ENCODE peak calls at places on chromosome 15, in ten cellular contexts. S is body of pancreas, L is breast epithelium, R is transverse colon, Q is uterus, N is NB4, X is HepG2, J is GM12878, F is ovary, C is right lobe of liver. I is an unnamed sample.

GRCh38 chr15:97521894-97522293 is 438.6 kb upstream of the ARRDC4 start:
- DNase-seq in S (peak), L (no peak), R (no peak), Q (no peak), N (peak), X (no peak), J (no peak), F (no peak), C (no peak), I (no peak)

GRCh38 chr15:41822957-41823356 is 4.9 kb upstream of the JMJD7 start:
- DNase-seq in S (no peak), L (no peak), R (no peak), Q (no peak), N (no peak), X (no peak), J (no peak), F (no peak), C (no peak), I (no peak)

GRCh38 chr15:69313437-69314000 is 14.8 kb downstream of the PAQR5 start:
- DNase-seq in S (no peak), L (no peak), R (no peak), Q (no peak), N (no peak), X (no peak), J (no peak), F (no peak), C (no peak), I (no peak)

GRCh38 chr15:58628206-58629057 is 121.1 kb downstream of the ADAM10 start:
- DNase-seq in S (no peak), L (no peak), R (no peak), Q (no peak), N (peak), X (no peak), J (peak), F (no peak), C (no peak), I (no peak)

GRCh38 chr15:61069369-61070075 is 159.6 kb downstream of the RORA start:
- DNase-seq in S (no peak), L (no peak), R (no peak), Q (no peak), N (no peak), X (no peak), J (no peak), F (no peak), C (no peak), I (no peak)

GRCh38 chr15:82768414-82769081 is 37.3 kb downstream of the FSD2 start:
- DNase-seq in S (no peak), L (no peak), R (no peak), Q (no peak), N (no peak), X (no peak), J (no peak), F (no peak), C (no peak), I (no peak)

GRCh38 chr15:90871716-90872480 is 3.5 kb downstream of the FURIN start:
- DNase-seq in S (no peak), L (no peak), R (peak), Q (peak), N (peak), X (no peak), J (no peak), F (peak), C (no peak), I (peak)

GRCh38 chr15:39789736-39790135 is 7.1 kb upstream of the FSIP1 start:
- DNase-seq in S (no peak), L (no peak), R (no peak), Q (no peak), N (peak), X (no peak), J (no peak), F (no peak), C (no peak), I (no peak)

GRCh38 chr15:101651753-101652097 is 456 bp downstream of the TM2D3 start:
- DNase-seq in S (no peak), L (no peak), R (no peak), Q (peak), N (no peak), X (peak), J (no peak), F (no peak), C (no peak), I (no peak)

GRCh38 chr15:30990451-30991300 is 752 bp downstream of the MTMR10 start:
- DNase-seq in S (no peak), L (no peak), R (peak), Q (no peak), N (peak), X (peak), J (no peak), F (no peak), C (no peak), I (no peak)

GRCh38 chr15:63019539-63020109 is 22.9 kb upstream of the TPM1 start:
- DNase-seq in S (peak), L (peak), R (no peak), Q (peak), N (no peak), X (peak), J (no peak), F (no peak), C (peak), I (peak)

GRCh38 chr15:27872355-27872754 is 226.8 kb downstream of the OCA2 start:
- DNase-seq in S (no peak), L (no peak), R (no peak), Q (no peak), N (no peak), X (no peak), J (no peak), F (no peak), C (no peak), I (no peak)

GRCh38 chr15:74318376-74319137 is 48.9 kb downstream of the CYP11A1 start:
- DNase-seq in S (no peak), L (no peak), R (no peak), Q (peak), N (peak), X (no peak), J (no peak), F (no peak), C (no peak), I (no peak)

GRCh38 chr15:75107905-75108838 is 84.8 kb downstream of the PPCDC start:
- DNase-seq in S (no peak), L (no peak), R (peak), Q (no peak), N (peak), X (peak), J (peak), F (no peak), C (peak), I (no peak)

GRCh38 chr15:40310001-40310959 is 2.5 kb upstream of the PLCB2 start:
- DNase-seq in S (peak), L (no peak), R (peak), Q (no peak), N (peak), X (peak), J (peak), F (no peak), C (peak), I (peak)

GRCh38 chr15:36472672-36473071 is 106.8 kb upstream of the CDIN1 start:
- DNase-seq in S (no peak), L (no peak), R (no peak), Q (no peak), N (peak), X (no peak), J (no peak), F (no peak), C (no peak), I (no peak)

GRCh38 chr15:85750319-85750806 is 44.4 kb downstream of the KLHL25 start:
- DNase-seq in S (peak), L (peak), R (peak), Q (peak), N (peak), X (no peak), J (no peak), F (peak), C (no peak), I (peak)

GRCh38 chr15:82647835-82648256 is 683 bp upstream of the CPEB1 start:
- DNase-seq in S (peak), L (no peak), R (peak), Q (peak), N (no peak), X (no peak), J (no peak), F (no peak), C (no peak), I (peak)

GRCh38 chr15:78243491-78243941 is 9.2 kb upstream of the ACSBG1 start:
- DNase-seq in S (peak), L (no peak), R (peak), Q (no peak), N (no peak), X (no peak), J (no peak), F (peak), C (peak), I (peak)

GRCh38 chr15:66644000-66644787 is 57.8 kb upstream of the SMAD6 start:
- DNase-seq in S (no peak), L (no peak), R (no peak), Q (no peak), N (no peak), X (peak), J (no peak), F (no peak), C (no peak), I (no peak)

GRCh38 chr15:73753250-73754130 is at the start of gene INSYN1:
- DNase-seq in S (peak), L (no peak), R (peak), Q (no peak), N (no peak), X (no peak), J (no peak), F (peak), C (peak), I (peak)

GRCh38 chr15:40093224-40093842 is 15.3 kb downstream of the BMF start:
- DNase-seq in S (no peak), L (no peak), R (no peak), Q (peak), N (no peak), X (no peak), J (no peak), F (no peak), C (no peak), I (no peak)

GRCh38 chr15:68389041-68389930 is 42.7 kb downstream of the ITGA11 start:
- DNase-seq in S (peak), L (peak), R (no peak), Q (peak), N (peak), X (no peak), J (no peak), F (peak), C (no peak), I (no peak)

GRCh38 chr15:75676688-75677475 is 29.2 kb downstream of the SNX33 start:
- DNase-seq in S (no peak), L (no peak), R (no peak), Q (no peak), N (no peak), X (no peak), J (no peak), F (peak), C (no peak), I (no peak)

GRCh38 chr15:78420766-78421165 is 17.2 kb upstream of the IREB2 start:
- DNase-seq in S (no peak), L (no peak), R (no peak), Q (no peak), N (no peak), X (no peak), J (no peak), F (no peak), C (no peak), I (no peak)

GRCh38 chr15:58361291-58361759 is 70.5 kb upstream of the LIPC start:
- DNase-seq in S (no peak), L (no peak), R (no peak), Q (no peak), N (peak), X (no peak), J (no peak), F (no peak), C (no peak), I (no peak)

GRCh38 chr15:49415638-49416037 is 7.4 kb upstream of the FGF7 start:
- DNase-seq in S (no peak), L (no peak), R (no peak), Q (no peak), N (no peak), X (no peak), J (no peak), F (no peak), C (no peak), I (no peak)

GRCh38 chr15:58566029-58566428 is 134.2 kb downstream of the LIPC start:
- DNase-seq in S (no peak), L (no peak), R (no peak), Q (no peak), N (peak), X (no peak), J (no peak), F (no peak), C (no peak), I (no peak)

GRCh38 chr15:74802290-74802689 is 10.3 kb upstream of the LMAN1L start:
- DNase-seq in S (no peak), L (no peak), R (no peak), Q (no peak), N (no peak), X (no peak), J (no peak), F (no peak), C (peak), I (no peak)

GRCh38 chr15:51853987-51854386 is 24.5 kb downstream of the TMOD3 start:
- DNase-seq in S (no peak), L (no peak), R (no peak), Q (no peak), N (no peak), X (no peak), J (no peak), F (no peak), C (no peak), I (no peak)

GRCh38 chr15:50390549-50391264 is 33.5 kb upstream of the USP8 start:
- DNase-seq in S (no peak), L (no peak), R (no peak), Q (no peak), N (peak), X (no peak), J (peak), F (no peak), C (no peak), I (no peak)

GRCh38 chr15:42121021-42121420 is 26.7 kb upstream of the PLA2G4D start:
- DNase-seq in S (no peak), L (no peak), R (no peak), Q (no peak), N (peak), X (no peak), J (no peak), F (no peak), C (no peak), I (no peak)

GRCh38 chr15:88894819-88895767 is at the start of gene HAPLN3:
- DNase-seq in S (no peak), L (no peak), R (peak), Q (no peak), N (peak), X (no peak), J (no peak), F (peak), C (no peak), I (peak)

GRCh38 chr15:92079047-92079446 is 225.5 kb downstream of the SLCO3A1 start:
- DNase-seq in S (no peak), L (no peak), R (no peak), Q (no peak), N (peak), X (peak), J (no peak), F (no peak), C (no peak), I (no peak)

GRCh38 chr15:76153241-76154197 is 93.7 kb downstream of the TMEM266 start:
- DNase-seq in S (peak), L (no peak), R (no peak), Q (no peak), N (no peak), X (no peak), J (no peak), F (no peak), C (no peak), I (no peak)

GRCh38 chr15:100713163-100713867 is 110.9 kb downstream of the ASB7 start:
- DNase-seq in S (peak), L (peak), R (peak), Q (peak), N (no peak), X (peak), J (no peak), F (no peak), C (no peak), I (no peak)

GRCh38 chr15:101046826-101047225 is 127.7 kb downstream of the LRRK1 start:
- DNase-seq in S (no peak), L (no peak), R (peak), Q (peak), N (no peak), X (no peak), J (no peak), F (no peak), C (no peak), I (no peak)

GRCh38 chr15:40873625-40874561 is at the start of gene RHOV:
- DNase-seq in S (peak), L (peak), R (peak), Q (no peak), N (peak), X (peak), J (no peak), F (peak), C (peak), I (peak)

GRCh38 chr15:58864602-58865419 is 68.7 kb downstream of the SLTM start:
- DNase-seq in S (peak), L (no peak), R (no peak), Q (no peak), N (peak), X (peak), J (no peak), F (peak), C (peak), I (peak)

DNA sequence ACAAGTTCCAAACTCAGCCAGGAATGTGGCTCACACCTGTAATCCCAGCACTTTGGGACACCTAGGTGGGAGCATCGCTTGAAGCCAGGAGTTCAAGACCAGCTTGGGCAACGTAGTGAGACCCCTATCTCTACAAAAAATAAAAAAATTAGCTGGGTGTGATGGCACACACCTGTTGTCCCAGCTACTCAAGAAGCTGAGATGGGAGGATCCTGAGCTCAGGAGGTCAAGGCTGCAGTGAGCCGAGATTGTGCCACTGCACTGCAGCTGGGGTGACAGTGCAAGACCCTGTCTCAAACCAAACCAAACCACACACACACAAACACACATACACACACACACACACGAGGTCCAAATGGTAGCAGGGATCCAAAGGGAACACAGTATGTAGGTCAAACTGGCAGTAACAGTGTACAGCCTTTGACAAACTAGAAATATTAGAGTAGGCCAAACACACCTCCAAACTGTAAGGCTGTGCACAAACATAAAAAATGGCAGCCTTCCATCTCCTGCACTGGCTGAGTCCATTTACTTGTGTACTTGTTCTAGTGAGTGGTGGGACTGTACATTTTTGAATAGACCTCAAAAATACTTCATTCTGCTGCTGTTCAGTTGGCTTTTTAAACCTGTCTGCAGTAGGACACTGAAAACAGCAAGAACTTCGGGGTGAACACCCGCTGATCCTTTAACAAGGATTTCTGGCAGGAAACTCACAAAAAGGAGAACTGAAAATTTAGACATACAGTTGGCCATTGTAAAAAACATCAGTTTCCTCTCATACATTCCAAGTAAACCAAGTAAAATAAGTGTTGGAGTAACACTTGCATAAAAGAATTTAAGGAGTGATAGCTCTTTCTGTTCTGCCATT is 33.6 kb downstream of the INTS14 start:
- DNase-seq in S (no peak), L (no peak), R (no peak), Q (no peak), N (peak), X (no peak), J (no peak), F (no peak), C (no peak), I (no peak)
- TF ChIP-seq POLR2A in S (no peak), L (no peak), R (no peak), Q (no peak), N (no peak), X (no peak), J (no peak), F (no peak), C (no peak), I (no peak)

DNA sequence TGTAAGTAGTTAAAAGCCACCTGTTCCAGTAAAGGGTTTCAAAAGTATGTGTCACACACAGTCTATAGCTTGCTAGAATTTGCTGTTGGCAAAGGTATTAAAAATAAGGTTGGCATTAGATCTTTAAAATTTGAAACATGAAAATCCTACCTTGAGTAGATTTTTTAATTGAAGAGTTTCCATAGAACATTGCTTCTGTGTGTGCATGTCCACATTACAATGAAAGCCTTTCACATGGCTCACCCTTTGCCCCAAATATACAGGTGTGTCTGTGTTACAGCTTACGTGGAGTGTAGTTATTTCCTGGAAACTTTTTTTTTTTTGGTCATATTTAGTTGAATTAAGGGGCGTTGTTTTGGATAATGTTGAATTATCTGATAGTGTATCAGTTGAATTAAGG is 2.2 kb downstream of the ABHD17C start:
- DNase-seq in S (no peak), L (no peak), R (peak), Q (no peak), N (no peak), X (no peak), J (no peak), F (no peak), C (no peak), I (no peak)
- TF ChIP-seq POLR2A in S (no peak), L (no peak), R (peak), Q (no peak), N (no peak), X (no peak), J (no peak), F (no peak), C (no peak), I (no peak)

DNA sequence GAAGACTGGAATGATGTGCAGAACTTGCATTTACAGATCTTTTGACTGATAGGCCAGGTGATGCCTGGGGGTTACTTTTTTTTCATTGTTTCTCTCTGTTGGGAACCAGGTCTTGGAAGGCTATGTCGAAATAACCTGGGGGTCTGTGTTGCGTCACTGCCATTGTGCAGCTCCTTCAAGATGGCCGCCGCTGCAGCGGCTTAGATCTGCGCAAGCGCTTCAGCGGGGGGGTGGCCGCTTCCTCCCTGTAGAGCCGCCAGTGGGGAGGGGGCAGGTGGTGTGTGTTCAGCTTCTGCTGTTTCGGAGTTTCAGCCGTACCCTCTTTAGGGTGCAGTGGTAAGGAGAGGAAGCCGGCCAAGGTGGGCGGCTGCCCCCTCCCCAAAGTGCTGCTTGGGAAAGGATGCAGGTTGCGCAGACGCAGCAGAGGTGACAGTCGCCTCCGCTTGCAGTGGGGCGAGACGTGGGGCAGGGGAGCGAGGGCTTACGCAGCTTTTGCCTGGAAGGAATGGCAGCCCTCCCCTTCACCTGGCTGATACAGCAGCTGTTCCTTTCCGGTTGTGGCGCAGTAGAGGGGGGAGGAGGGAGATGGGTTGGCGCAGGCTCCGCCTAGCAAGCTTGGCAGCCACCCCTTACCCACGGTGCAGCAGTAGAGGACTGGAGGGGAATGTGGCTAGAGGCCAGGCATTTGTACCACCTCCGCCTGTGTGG is 1.5 kb downstream of the SNRPN start:
- DNase-seq in S (peak), L (peak), R (peak), Q (peak), N (no peak), X (peak), J (peak), F (peak), C (peak), I (peak)
- TF ChIP-seq POLR2A in S (peak), L (no peak), R (peak), Q (peak), N (no peak), X (peak), J (peak), F (no peak), C (peak), I (no peak)

GRCh38 chr15:38453971-38454686 is at the start of gene FAM98B:
- DNase-seq in S (peak), L (peak), R (peak), Q (peak), N (peak), X (peak), J (peak), F (peak), C (peak), I (peak)
- TF ChIP-seq POLR2A in S (peak), L (no peak), R (peak), Q (no peak), N (peak), X (peak), J (peak), F (peak), C (peak), I (no peak)